ENCODE peak calls at places on chromosomes 13 and 19, in four cellular contexts. W, M, D and C are unnamed samples.

GRCh38 chr13:109743706-109744453 is 42.5 kb downstream of the IRS2 start:
- DNase-seq in W (no peak), M (no peak), D (peak; percentile 19), C (peak; percentile 25)

GRCh38 chr13:25380082-25380481 is 8.3 kb downstream of the ATP8A2 start:
- DNase-seq in W (no peak), M (no peak), D (peak; percentile 74), C (no peak)

GRCh38 chr13:26813626-26814348 is 53.2 kb upstream of the GPR12 start:
- DNase-seq in W (no peak), M (no peak), D (no peak), C (no peak)

GRCh38 chr13:83532809-83533208 is 349.5 kb downstream of the SLITRK1 start:
- DNase-seq in W (no peak), M (no peak), D (no peak), C (no peak)

GRCh38 chr13:19605161-19605955 is 28.1 kb upstream of the MPHOSPH8 start:
- DNase-seq in W (no peak), M (no peak), D (no peak), C (no peak)

GRCh38 chr13:23159587-23160240 is 21.1 kb upstream of the SGCG start:
- DNase-seq in W (no peak), M (no peak), D (no peak), C (no peak)

GRCh38 chr19:18379803-18380747 is 5.9 kb upstream of the GDF15 start:
- DNase-seq in W (peak; percentile 98), M (no peak), D (peak; percentile 77), C (no peak)

GRCh38 chr19:14081797-14082674 is 3.5 kb downstream of the C19orf67 start:
- DNase-seq in W (no peak), M (no peak), D (peak; percentile 44), C (no peak)

GRCh38 chr13:46603165-46603603 is 50.2 kb downstream of the LRCH1 start:
- DNase-seq in W (peak; percentile 65), M (no peak), D (peak; percentile 18), C (no peak)

GRCh38 chr19:33298146-33298911 is 4.0 kb downstream of the CEBPA start:
- DNase-seq in W (no peak), M (no peak), D (no peak), C (peak; percentile 50)

GRCh38 chr13:19362946-19363510 is 181.4 kb upstream of the TUBA3C start:
- DNase-seq in W (no peak), M (no peak), D (no peak), C (no peak)

GRCh38 chr13:51814825-51815650 is 11.1 kb upstream of the DHRS12 start:
- DNase-seq in W (peak; percentile 63), M (no peak), D (peak; percentile 72), C (no peak)

GRCh38 chr13:27172495-27172842 is 858 bp upstream of the USP12 start:
- DNase-seq in W (no peak), M (no peak), D (peak; percentile 40), C (no peak)

GRCh38 chr19:45168767-45169351 is 8.1 kb upstream of the NKPD1 start:
- DNase-seq in W (peak; percentile 70), M (no peak), D (peak; percentile 81), C (no peak)
- TF ChIP-seq HDAC6 in W (no peak), M (no peak), D (no peak), C (no peak)

GRCh38 chr19:2989236-2989946 is 12.0 kb downstream of the TLE6 start:
- DNase-seq in W (no peak), M (no peak), D (no peak), C (no peak)

GRCh38 chr19:2983351-2984195 is 6.2 kb downstream of the TLE6 start:
- DNase-seq in W (no peak), M (no peak), D (no peak), C (peak; percentile 86)

GRCh38 chr19:2988568-2988967 is 11.2 kb downstream of the TLE6 start:
- DNase-seq in W (no peak), M (no peak), D (no peak), C (no peak)

GRCh38 chr19:2984196-2984490 is 6.8 kb downstream of the TLE6 start:
- DNase-seq in W (no peak), M (no peak), D (no peak), C (no peak)

GRCh38 chr19:2986951-2987491 is 9.7 kb downstream of the TLE6 start:
- DNase-seq in W (no peak), M (no peak), D (no peak), C (peak; percentile 67)
- TF ChIP-seq HDAC6 in W (no peak), M (no peak), D (no peak), C (no peak)

GRCh38 chr13:112692586-112692985 is 2.7 kb downstream of the ATP11A start:
- DNase-seq in W (no peak), M (no peak), D (no peak), C (no peak)

GRCh38 chr13:112696869-112697465 is 7.1 kb downstream of the ATP11A start:
- DNase-seq in W (no peak), M (no peak), D (no peak), C (no peak)

GRCh38 chr13:112696001-112696868 is 6.4 kb downstream of the ATP11A start:
- DNase-seq in W (no peak), M (no peak), D (no peak), C (no peak)

GRCh38 chr13:112692104-112692503 is 2.3 kb downstream of the ATP11A start:
- DNase-seq in W (no peak), M (no peak), D (no peak), C (no peak)

DNA sequence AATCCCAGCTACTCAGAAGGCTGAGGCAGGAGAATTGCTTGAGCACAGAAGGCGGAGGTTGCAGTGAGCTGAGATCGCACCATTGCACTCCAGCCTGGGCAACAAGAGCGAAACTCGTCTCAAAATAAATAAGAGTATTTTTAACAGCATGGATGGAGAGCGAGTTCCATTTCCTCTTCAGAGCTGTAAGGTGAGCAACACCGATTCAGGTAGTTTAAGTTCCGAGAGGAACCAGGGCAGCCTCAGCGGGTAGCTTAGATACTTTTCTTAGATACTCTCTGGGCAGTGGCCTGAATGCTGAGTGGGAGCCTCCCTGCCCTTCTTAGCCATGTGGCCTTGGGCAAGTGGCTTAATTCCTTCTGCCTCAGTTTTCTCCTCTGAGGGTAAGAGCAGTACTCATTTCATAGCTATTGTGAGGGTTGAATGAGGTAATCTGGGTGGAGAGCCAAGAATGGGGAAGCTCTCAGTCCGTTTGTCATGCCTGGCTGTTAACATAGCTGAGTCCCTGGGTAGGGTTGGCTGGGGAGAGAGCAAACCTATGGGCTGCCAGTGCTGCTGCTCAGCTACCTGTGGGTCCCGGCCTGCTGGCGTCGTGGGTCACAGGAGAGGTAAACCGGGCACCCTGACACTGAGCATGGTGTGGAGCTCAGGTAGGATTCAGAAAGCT is 4.1 kb downstream of the ATP11A start:
- DNase-seq in W (no peak), M (no peak), D (no peak), C (no peak)
- TF ChIP-seq HDAC6 in W (no peak), M (no peak), D (no peak), C (no peak)

DNA sequence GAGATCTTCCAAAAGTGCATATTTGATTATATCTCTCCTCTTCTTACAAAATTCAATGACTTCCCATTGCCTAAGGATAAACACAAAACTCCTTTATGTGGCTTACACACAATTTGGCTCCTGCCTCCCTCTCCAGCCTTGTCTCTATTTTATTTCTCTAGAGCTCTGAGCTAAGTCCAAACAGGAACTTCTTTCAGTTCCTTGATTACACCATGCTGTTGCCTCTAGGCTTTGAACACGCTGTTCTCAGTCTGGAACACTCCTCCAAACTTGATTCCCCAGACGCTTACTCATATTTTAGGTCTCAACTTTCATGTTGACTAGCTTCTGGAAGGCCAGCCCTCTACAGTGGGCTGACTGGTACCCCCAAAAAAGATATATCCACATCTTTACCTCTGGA is 258.5 kb downstream of the COG6 start:
- DNase-seq in W (no peak), M (no peak), D (no peak), C (no peak)
- TF ChIP-seq HDAC6 in W (no peak), M (no peak), D (no peak), C (no peak)

DNA sequence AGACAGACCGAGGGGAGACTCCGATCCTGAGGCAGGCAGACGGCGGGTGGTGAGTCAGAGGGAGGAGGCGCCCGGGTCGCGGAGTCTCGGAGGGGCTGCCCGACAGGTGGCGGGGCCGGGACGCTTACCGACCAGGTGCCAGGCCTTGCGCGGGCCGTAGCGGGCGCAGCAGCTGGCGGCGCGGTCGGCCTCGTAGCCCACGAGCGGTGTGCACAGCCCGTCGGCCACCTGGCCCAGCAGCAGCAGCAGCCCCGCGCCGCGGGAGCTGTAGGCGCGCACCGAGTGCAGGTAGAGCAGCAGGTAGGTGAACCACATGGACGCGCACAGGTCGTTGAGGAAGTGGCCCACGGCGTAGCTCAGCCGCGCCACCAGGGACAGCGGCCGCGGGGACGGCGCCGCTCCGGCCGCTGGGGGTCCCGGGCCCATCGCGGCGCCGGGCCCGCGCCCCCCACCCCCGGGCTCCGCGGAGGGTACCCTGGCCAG is 367 bp downstream of the MFSD12 start:
- DNase-seq in W (no peak), M (no peak), D (peak; percentile 69), C (no peak)
- TF ChIP-seq HDAC6 in W (no peak), M (no peak), D (no peak), C (no peak)

GRCh38 chr19:16829822-16830289 is 658 bp downstream of the SIN3B start:
- DNase-seq in W (no peak), M (no peak), D (no peak), C (no peak)

GRCh38 chr19:16828990-16829821 is at the start of gene SIN3B:
- DNase-seq in W (peak; percentile 77), M (peak; percentile 81), D (peak; percentile 95), C (peak; percentile 61)

GRCh38 chr19:16824658-16825311 is 4.4 kb upstream of the SIN3B start:
- DNase-seq in W (no peak), M (no peak), D (no peak), C (no peak)

GRCh38 chr19:16822648-16823047 is 6.5 kb upstream of the SIN3B start:
- DNase-seq in W (no peak), M (no peak), D (no peak), C (no peak)

GRCh38 chr19:16825312-16826168 is 3.7 kb upstream of the SIN3B start:
- DNase-seq in W (no peak), M (no peak), D (peak; percentile 35), C (no peak)
- TF ChIP-seq HDAC6 in W (no peak), M (no peak), D (no peak), C (no peak)

DNA sequence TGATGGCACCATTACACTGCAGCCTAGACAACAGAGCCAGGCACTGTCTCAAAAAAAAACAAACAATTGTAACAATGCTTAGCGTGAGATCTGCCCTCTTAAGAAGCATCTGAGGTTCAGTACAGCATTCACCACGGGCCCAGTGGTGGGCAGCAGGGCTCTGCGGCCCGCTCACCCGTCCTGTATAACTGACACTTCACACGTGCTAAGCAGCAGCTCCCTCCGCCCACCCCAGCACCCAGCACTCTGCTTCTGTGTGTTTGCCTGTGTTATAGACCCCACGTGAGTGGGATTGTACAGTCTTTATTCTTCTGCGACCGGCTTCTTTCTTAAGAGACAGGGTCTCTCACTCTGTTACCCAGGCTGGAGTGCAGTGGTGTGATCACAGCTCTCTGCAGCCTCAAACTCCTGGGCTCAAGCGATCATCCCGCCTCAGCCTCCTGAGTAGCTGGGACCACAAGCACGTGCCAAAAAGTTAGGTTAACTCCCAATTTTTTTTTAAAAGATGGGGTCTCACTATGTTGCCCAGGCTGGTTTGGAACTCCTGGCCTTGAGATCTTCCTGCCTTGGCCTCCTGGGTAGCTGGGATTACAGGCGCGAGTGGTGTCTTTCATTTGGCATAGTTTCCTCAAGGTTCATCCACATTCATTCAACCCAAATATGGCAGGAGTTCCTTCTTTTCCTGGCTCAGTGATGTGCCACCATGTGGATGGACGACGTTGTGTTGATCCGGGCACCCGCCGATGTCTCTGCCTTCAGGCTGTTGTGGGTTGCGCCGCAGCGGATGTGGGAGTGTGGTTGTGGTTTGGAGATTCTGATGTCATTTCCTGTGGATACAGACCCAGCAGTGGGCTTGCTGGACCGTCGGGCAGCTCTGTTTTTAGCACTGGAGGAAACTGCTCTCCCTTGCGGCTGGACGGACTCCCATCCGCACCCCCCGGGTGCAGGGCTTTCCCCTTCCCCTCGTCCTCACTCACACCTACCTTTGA is 170.0 kb downstream of the KDM4B start:
- DNase-seq in W (no peak), M (peak; percentile 79), D (peak; percentile 47), C (no peak)
- TF ChIP-seq HDAC6 in W (no peak), M (no peak), D (no peak), C (no peak)